ENCODE peak calls at places on chromosomes 1 and 21, in four cellular contexts. N is PC-9, E is tibial nerve, L is astrocyte. K is an unnamed sample.

GRCh38 chr1:177959793-177960515 is 9.9 kb downstream of the SEC16B start:
- DNase-seq in N (no peak), L (peak), E (no peak), K (no peak)

GRCh38 chr1:143735764-143736461 is 235.9 kb downstream of the FAM72C start:
- DNase-seq in L (no peak), N (no peak), E (no peak), K (no peak)

GRCh38 chr1:205938682-205939081 is 4.6 kb downstream of the SLC26A9 start:
- DNase-seq in L (no peak), N (no peak), E (no peak), K (no peak)

GRCh38 chr1:179921472-179921871 is 33.1 kb upstream of the CEP350 start:
- DNase-seq in E (no peak), L (peak), N (no peak), K (no peak)

GRCh38 chr1:150410582-150411101 is 46.7 kb downstream of the RPRD2 start:
- DNase-seq in N (no peak), E (no peak), L (peak), K (no peak)

GRCh38 chr21:14448784-14449183 is 65.8 kb upstream of the HSPA13 start:
- DNase-seq in L (no peak), N (no peak), E (no peak), K (no peak)

GRCh38 chr1:193705473-193706074 is 519.2 kb upstream of the B3GALT2 start:
- DNase-seq in N (no peak), E (no peak), L (peak), K (no peak)

GRCh38 chr1:54982739-54983138 is 2.3 kb downstream of the TMEM61 start:
- DNase-seq in L (no peak), N (no peak), E (no peak), K (no peak)

GRCh38 chr1:108027389-108027788 is 62.4 kb upstream of the VAV3 start:
- DNase-seq in L (no peak), N (no peak), E (no peak), K (no peak)

GRCh38 chr1:190738321-190738720 is 260.7 kb upstream of the BRINP3 start:
- DNase-seq in N (no peak), L (peak), E (no peak), K (no peak)

GRCh38 chr1:67429011-67429527 is 1.1 kb downstream of the SERBP1 start:
- DNase-seq in N (peak), E (peak), L (no peak), K (no peak)

GRCh38 chr1:41514381-41514780 is 29.9 kb upstream of the EDN2 start:
- DNase-seq in L (no peak), N (peak), E (no peak), K (no peak)

GRCh38 chr1:221149111-221149510 is 269.9 kb downstream of the HLX start:
- DNase-seq in N (no peak), L (no peak), E (no peak), K (no peak)

GRCh38 chr1:239428311-239428710 is 41.9 kb downstream of the CHRM3 start:
- DNase-seq in E (no peak), N (no peak), L (peak), K (no peak)

GRCh38 chr1:232378266-232379041 is 251.5 kb downstream of the SIPA1L2 start:
- DNase-seq in E (no peak), N (no peak), L (no peak), K (no peak)

GRCh38 chr1:9112961-9113880 is 15.7 kb downstream of the GPR157 start:
- DNase-seq in L (no peak), N (no peak), E (no peak), K (peak)

GRCh38 chr1:32159189-32159588 is 20.3 kb upstream of the TXLNA start:
- DNase-seq in L (no peak), E (no peak), N (no peak), K (no peak)

GRCh38 chr1:71303617-71304041 is 222.8 kb upstream of the ZRANB2 start:
- DNase-seq in N (no peak), E (no peak), L (peak), K (peak)

GRCh38 chr1:61455400-61455799 is 269.5 kb downstream of the TM2D1 start:
- DNase-seq in E (no peak), L (peak), N (no peak), K (no peak)

GRCh38 chr1:20183876-20184275 is 2.0 kb upstream of the UBXN10 start:
- DNase-seq in N (no peak), E (no peak), L (no peak), K (no peak)

GRCh38 chr1:41518471-41518870 is 34.0 kb upstream of the EDN2 start:
- DNase-seq in N (no peak), E (no peak), L (no peak), K (no peak)

GRCh38 chr1:94863297-94863911 is 43.2 kb downstream of the SLC44A3 start:
- DNase-seq in E (no peak), N (no peak), L (peak), K (no peak)

GRCh38 chr1:216705686-216706085 is 17.5 kb downstream of the ESRRG start:
- DNase-seq in E (no peak), L (no peak), N (no peak), K (peak)

GRCh38 chr1:40384413-40384762 is 10.9 kb downstream of the SMAP2 start:
- DNase-seq in L (no peak), N (no peak), E (no peak), K (no peak)

GRCh38 chr1:244173765-244174164 is 122.7 kb downstream of the ZBTB18 start:
- DNase-seq in L (peak), E (no peak), N (no peak), K (no peak)

GRCh38 chr1:178918955-178919354 is 48.1 kb upstream of the ANGPTL1 start:
- DNase-seq in E (no peak), L (no peak), N (no peak), K (no peak)

GRCh38 chr1:66265796-66266195 is 268.2 kb upstream of the SGIP1 start:
- DNase-seq in L (no peak), E (no peak), N (peak), K (no peak)

GRCh38 chr1:206987873-206988272 is 17.6 kb upstream of the FCAMR start:
- DNase-seq in L (no peak), E (no peak), N (no peak), K (no peak)

GRCh38 chr1:81699234-81699633 is 101.5 kb upstream of the ADGRL2 start:
- DNase-seq in E (no peak), L (peak), N (peak), K (peak)

GRCh38 chr1:60251426-60251825 is 177.9 kb upstream of the C1orf87 start:
- DNase-seq in E (no peak), N (no peak), L (no peak), K (no peak)

GRCh38 chr1:227357229-227358078 is 39.2 kb upstream of the CDC42BPA start:
- DNase-seq in L (peak), N (peak), E (peak), K (no peak)

GRCh38 chr21:39184050-39184980 is 1.1 kb upstream of the PSMG1 start:
- DNase-seq in N (no peak), E (no peak), L (no peak), K (no peak)

GRCh38 chr1:240765732-240766363 is 153.9 kb upstream of the GREM2 start:
- DNase-seq in N (peak), L (peak), E (no peak), K (no peak)

GRCh38 chr1:152110365-152110859 is 4.8 kb downstream of the TCHH start:
- DNase-seq in L (peak), E (no peak), N (peak), K (no peak)

GRCh38 chr1:207282049-207282448 is 39.4 kb upstream of the CD55 start:
- DNase-seq in E (no peak), N (no peak), L (peak), K (no peak)

GRCh38 chr1:75426688-75427087 is 184.2 kb downstream of the SLC44A5 start:
- DNase-seq in E (no peak), N (no peak), L (no peak), K (no peak)

GRCh38 chr1:228955691-228956090 is 220.4 kb downstream of the RHOU start:
- DNase-seq in N (no peak), E (no peak), L (peak), K (no peak)

DNA sequence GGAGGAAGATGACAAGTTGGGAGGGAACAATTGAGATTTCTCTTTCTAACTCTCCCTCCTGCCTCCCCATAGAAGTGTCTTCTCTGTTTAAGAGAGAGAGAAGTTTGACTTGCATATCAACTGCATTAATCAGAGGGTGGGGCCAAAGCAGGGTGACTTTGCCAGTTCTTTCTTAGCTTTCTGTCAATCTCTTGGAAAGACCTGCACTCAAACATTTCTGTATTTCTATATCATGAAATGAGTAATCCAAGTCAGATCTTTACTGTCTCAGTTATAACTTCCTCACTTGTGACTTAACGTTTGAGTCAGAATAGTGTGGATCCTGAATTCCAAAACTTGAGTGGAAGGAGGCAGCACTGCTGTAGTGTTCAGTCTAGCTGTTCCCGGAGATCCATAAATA is 180.8 kb upstream of the KCNK2 start:
- DNase-seq in L (peak), N (peak), E (no peak), K (peak)
- H3K27ac ChIP-seq in L (peak), N (peak), E (no peak), K (peak)

GRCh38 chr21:27371065-27371464 is 404.2 kb upstream of the ADAMTS5 start:
- DNase-seq in E (no peak), L (no peak), N (no peak), K (no peak)
- H3K27ac ChIP-seq in E (no peak), L (no peak), N (no peak), K (no peak)

DNA sequence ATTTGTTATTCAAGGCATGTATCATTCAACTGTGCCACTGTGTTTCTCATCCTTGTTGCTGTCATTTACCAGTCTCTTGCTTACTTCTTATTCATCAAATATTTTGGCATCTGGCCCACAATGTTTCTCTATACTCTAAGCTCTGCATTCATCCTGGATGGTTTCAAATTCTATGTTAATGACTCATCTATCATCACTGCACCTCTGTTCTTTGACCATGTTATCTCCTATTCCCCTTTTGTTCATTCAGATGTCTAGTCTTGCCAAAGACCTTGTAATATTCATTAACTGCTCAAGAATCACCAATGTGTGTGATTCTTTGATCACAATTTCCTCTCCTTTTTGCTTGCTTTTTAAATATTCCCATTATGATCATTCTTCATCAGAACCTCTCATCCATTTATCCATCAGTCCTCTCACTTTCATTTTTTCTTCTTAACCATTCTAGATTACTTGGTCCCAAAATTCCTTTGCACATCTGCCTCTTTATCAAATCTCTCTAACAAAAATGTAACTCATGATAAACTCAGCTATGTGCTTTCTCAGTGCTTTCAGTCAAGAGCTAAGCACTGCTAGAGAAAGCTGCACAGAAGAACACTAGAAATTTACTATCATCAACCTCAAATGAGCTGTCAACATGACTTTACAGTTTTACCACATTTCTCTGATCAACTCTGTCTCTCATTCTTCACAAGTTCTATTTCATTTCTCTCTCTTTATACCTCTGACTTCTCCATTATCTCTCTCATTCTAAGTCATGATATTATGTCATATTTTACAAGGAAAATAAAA is 54.4 kb upstream of the PRKACB start:
- DNase-seq in E (no peak), N (no peak), L (peak), K (peak)
- H3K27ac ChIP-seq in E (no peak), N (peak), L (no peak), K (peak)

GRCh38 chr1:203153989-203154821 is 21.4 kb downstream of the MYBPH start:
- DNase-seq in E (no peak), N (peak), L (peak), K (peak)
- H3K27ac ChIP-seq in E (no peak), N (peak), L (peak), K (peak)

GRCh38 chr1:8011016-8011415 is 15.1 kb downstream of the ERRFI1 start:
- DNase-seq in N (no peak), L (no peak), E (no peak), K (no peak)
- H3K27ac ChIP-seq in N (peak), L (no peak), E (no peak), K (peak)

GRCh38 chr21:16353764-16354163 is 624.0 kb downstream of the USP25 start:
- DNase-seq in E (no peak), L (no peak), N (no peak), K (no peak)
- H3K27ac ChIP-seq in E (no peak), L (no peak), N (no peak), K (no peak)

GRCh38 chr1:158149577-158150269 is 31.0 kb upstream of the CD1D start:
- DNase-seq in N (peak), L (peak), E (peak), K (peak)

GRCh38 chr1:158153179-158153578 is 27.5 kb upstream of the CD1D start:
- DNase-seq in N (no peak), E (no peak), L (no peak), K (no peak)

GRCh38 chr1:158148458-158148857 is 32.2 kb upstream of the CD1D start:
- DNase-seq in L (no peak), N (no peak), E (no peak), K (no peak)

GRCh38 chr1:158149175-158149574 is 31.5 kb upstream of the CD1D start:
- DNase-seq in N (no peak), L (no peak), E (no peak), K (no peak)

DNA sequence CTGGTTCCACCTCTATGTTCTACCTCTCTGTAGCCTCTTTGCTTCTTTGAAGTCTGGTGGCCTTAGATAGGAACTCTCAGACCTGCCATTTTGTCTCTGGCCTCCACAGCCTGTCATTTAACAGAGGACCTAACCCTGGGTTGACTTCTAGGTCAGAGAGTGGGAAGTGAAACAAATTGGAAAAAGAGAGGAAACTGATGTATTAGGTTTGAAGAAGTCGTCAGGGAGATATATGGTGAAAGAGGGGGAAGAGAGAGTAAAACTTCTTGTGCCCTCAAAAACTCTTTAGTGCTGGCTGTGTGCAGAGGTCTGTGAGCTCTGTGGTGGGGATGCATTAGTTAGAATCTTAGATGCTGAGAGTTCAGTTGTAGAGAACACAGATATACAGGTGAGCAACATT is 30.2 kb upstream of the CD1D start:
- DNase-seq in E (no peak), N (no peak), L (no peak), K (no peak)
- H3K27ac ChIP-seq in E (no peak), N (no peak), L (no peak), K (no peak)

GRCh38 chr1:186424539-186424938 is 36.4 kb downstream of the PDC start:
- DNase-seq in N (no peak), E (no peak), L (no peak), K (no peak)
- H3K27ac ChIP-seq in N (no peak), E (no peak), L (no peak), K (no peak)

DNA sequence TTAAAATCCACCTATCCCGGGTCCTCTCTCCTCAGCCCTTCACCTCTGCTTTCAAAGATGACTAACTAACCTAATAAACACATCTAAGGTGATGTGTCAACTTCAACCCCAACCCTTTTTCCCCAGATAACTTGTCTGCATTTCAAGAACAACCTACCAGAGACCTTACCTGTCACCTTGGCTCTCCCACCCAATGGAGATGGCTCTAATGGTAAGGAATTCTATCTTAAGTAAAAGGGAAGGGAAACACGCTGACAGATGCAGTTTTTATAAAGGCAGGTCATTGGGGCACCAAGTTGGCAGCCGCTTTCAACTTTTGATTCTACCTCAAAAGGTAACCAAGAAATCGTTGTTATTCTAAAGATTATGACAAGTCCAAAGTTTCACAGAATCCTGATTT is 37.6 kb downstream of the MRPL39 start:
- DNase-seq in N (no peak), E (no peak), L (no peak), K (no peak)
- H3K27ac ChIP-seq in N (no peak), E (no peak), L (no peak), K (no peak)

GRCh38 chr1:224162768-224163167 is 20.3 kb upstream of the DEGS1 start:
- DNase-seq in N (no peak), L (no peak), E (no peak), K (no peak)
- H3K27ac ChIP-seq in N (no peak), L (no peak), E (no peak), K (no peak)